ENCODE peak calls at places on chromosomes 4 and X, in nine cellular contexts. Q, J, L, H, F, D, G, I and V are unnamed samples.

GRCh38 chrX:120316587-120317283 is 5.5 kb upstream of the TMEM255A start:
- DNase-seq in Q (no peak), J (no peak), L (no peak), H (no peak), F (no peak), D (no peak), G (no peak), I (no peak), V (no peak)

GRCh38 chrX:143378851-143379250 is 138.4 kb downstream of the SPANXN3 start:
- DNase-seq in Q (no peak), J (no peak), L (no peak), H (no peak), F (no peak), D (no peak), G (no peak), I (no peak), V (no peak)

GRCh38 chrX:149010899-149011224 is 494.2 kb downstream of the IDS start:
- DNase-seq in Q (no peak), J (no peak), L (no peak), H (no peak), F (no peak), D (no peak), G (no peak), I (no peak), V (no peak)

GRCh38 chr4:8159522-8160232 is 1.1 kb upstream of the ABLIM2 start:
- DNase-seq in Q (no peak), J (no peak), L (no peak), H (no peak), F (no peak), D (no peak), G (peak; percentile 48), I (no peak), V (no peak)

GRCh38 chr4:86901864-86902263 is 9.6 kb upstream of the C4orf36 start:
- DNase-seq in Q (no peak), J (no peak), L (no peak), H (no peak), F (no peak), D (no peak), G (no peak), I (no peak), V (no peak)

GRCh38 chr4:146379744-146380143 is 142.0 kb downstream of the SLC10A7 start:
- DNase-seq in Q (no peak), J (no peak), L (no peak), H (peak; percentile 5), F (no peak), D (no peak), G (no peak), I (no peak), V (no peak)

GRCh38 chr4:149713031-149713430 is 102.6 kb downstream of the IQCM start:
- DNase-seq in Q (no peak), J (no peak), L (no peak), H (no peak), F (no peak), D (no peak), G (no peak), I (no peak), V (no peak)

GRCh38 chr4:17695341-17695740 is 80.9 kb downstream of the MED28 start:
- DNase-seq in Q (no peak), J (no peak), L (no peak), H (no peak), F (no peak), D (no peak), G (no peak), I (no peak), V (no peak)

GRCh38 chr4:57077550-57078311 is 32.5 kb downstream of the IGFBP7 start:
- DNase-seq in Q (no peak), J (no peak), L (no peak), H (peak; percentile 89), F (no peak), D (no peak), G (no peak), I (no peak), V (no peak)

GRCh38 chrX:88991583-88992132 is 244.6 kb downstream of the CPXCR1 start:
- DNase-seq in Q (no peak), J (no peak), L (no peak), H (no peak), F (no peak), D (no peak), G (no peak), I (no peak), V (no peak)